ENCODE peak calls at places on chromosomes 1 and 21, in five cellular contexts. Q, K, T, N and F are unnamed samples.

GRCh38 chr1:242691603-242691945 is 167.1 kb upstream of the PLD5 start:
- DNase-seq in Q (no peak), N (no peak), K (no peak), T (no peak), F (no peak)

GRCh38 chr1:111955755-111956154 is 33.7 kb downstream of the KCND3 start:
- DNase-seq in K (no peak), N (no peak), T (no peak), Q (peak; percentile 12), F (no peak)

GRCh38 chr1:113439272-113439660 is 49.0 kb downstream of the MAGI3 start:
- DNase-seq in Q (no peak), N (no peak), K (no peak), T (no peak), F (no peak)

GRCh38 chr1:163826500-163826899 is 504.7 kb downstream of the NUF2 start:
- DNase-seq in K (no peak), Q (no peak), T (no peak), N (no peak), F (no peak)

GRCh38 chr21:36044056-36044455 is 16.3 kb downstream of the SETD4 start:
- DNase-seq in T (no peak), K (no peak), Q (no peak), N (no peak), F (no peak)

GRCh38 chr1:181141431-181141910 is 53.0 kb downstream of the IER5 start:
- DNase-seq in T (peak; percentile 80), K (no peak), Q (peak; percentile 90), N (peak; percentile 71), F (peak; percentile 70)

GRCh38 chr1:228163004-228163753 is 2.4 kb upstream of the IBA57 start:
- DNase-seq in Q (peak; percentile 65), T (peak; percentile 4), N (no peak), K (no peak), F (no peak)

GRCh38 chr1:201593200-201593828 is 54.4 kb downstream of the NAV1 start:
- DNase-seq in K (no peak), N (no peak), T (peak; percentile 93), Q (peak; percentile 94), F (peak; percentile 80)

GRCh38 chr1:5620997-5621396 is 371.2 kb downstream of the NPHP4 start:
- DNase-seq in T (no peak), Q (no peak), K (peak; percentile 39), N (no peak), F (no peak)

GRCh38 chr1:24009406-24009805 is 29.3 kb upstream of the SRSF10 start:
- DNase-seq in Q (peak; percentile 65), K (no peak), T (peak; percentile 72), N (no peak), F (peak; percentile 83)

GRCh38 chr1:71240656-71241055 is 159.8 kb upstream of the ZRANB2 start:
- DNase-seq in Q (no peak), T (no peak), N (no peak), K (no peak), F (no peak)

GRCh38 chr1:63793741-63794240 is 20.0 kb downstream of the ROR1 start:
- DNase-seq in K (no peak), N (no peak), Q (no peak), T (no peak), F (no peak)

GRCh38 chr1:22444856-22445255 is 6.8 kb upstream of the ZBTB40 start:
- DNase-seq in T (no peak), N (no peak), K (no peak), Q (no peak), F (no peak)

GRCh38 chr1:179953974-179954493 is 576 bp upstream of the CEP350 start:
- DNase-seq in T (no peak), Q (no peak), N (peak; percentile 43), K (no peak), F (peak; percentile 58)

GRCh38 chr1:183610053-183610452 is 19.8 kb upstream of the NCF2 start:
- DNase-seq in N (no peak), K (no peak), Q (no peak), T (no peak), F (no peak)